ENCODE peak calls at places on chromosomes 6 and 20, in eight cellular contexts. E is fibroblast of mammary gland; S is AG09319; D is CD4-positive, alpha-beta T cell; V is tibial nerve; L is nephron progenitor cell; C is right atrium auricular region; P is pancreas. U is an unnamed sample.
A peak's percentile ranks its signal among the peaks of the same experiment; 100 is the strongest.

GRCh38 chr6:7998103-7998725 is 66.0 kb downstream of the BLOC1S5 start:
- DNase-seq in E (peak; percentile 86), S (no peak), D (no peak), V (no peak), L (no peak), C (no peak), P (no peak), U (no peak)

GRCh38 chr20:45405566-45406259 is 2.4 kb upstream of the DBNDD2 start:
- DNase-seq in E (no peak), S (no peak), D (no peak), V (no peak), L (peak; percentile 50), C (no peak), P (peak; percentile 49), U (peak; percentile 45)

GRCh38 chr6:107666084-107666981 is 157.8 kb downstream of the SCML4 start:
- DNase-seq in E (peak; percentile 61), S (no peak), D (no peak), V (no peak), L (peak; percentile 46), C (no peak), P (no peak), U (no peak)

GRCh38 chr6:90350689-90351554 is 54.3 kb upstream of the BACH2 start:
- DNase-seq in E (no peak), S (no peak), D (peak; percentile 28), V (peak; percentile 32), L (no peak), C (no peak), P (no peak), U (no peak)

GRCh38 chr6:31634131-31634530 is 13.6 kb downstream of the PRRC2A start:
- DNase-seq in E (peak; percentile 72), S (no peak), D (no peak), V (no peak), L (no peak), C (no peak), P (no peak), U (no peak)

GRCh38 chr6:53059648-53060589 is 5.3 kb upstream of the FBXO9 start:
- DNase-seq in E (no peak), S (no peak), D (no peak), V (no peak), L (no peak), C (no peak), P (no peak), U (no peak)

GRCh38 chr6:117352466-117353081 is 73.2 kb downstream of the ROS1 start:
- DNase-seq in E (peak; percentile 43), S (no peak), D (no peak), V (no peak), L (no peak), C (no peak), P (no peak), U (no peak)

GRCh38 chr6:167404385-167405049 is 79.6 kb downstream of the TTLL2 start:
- DNase-seq in E (no peak), S (no peak), D (no peak), V (no peak), L (no peak), C (no peak), P (no peak), U (no peak)

GRCh38 chr20:46905364-46906125 is 10.9 kb downstream of the EYA2 start:
- DNase-seq in E (peak; percentile 7), S (no peak), D (no peak), V (peak; percentile 54), L (no peak), C (peak; percentile 77), P (no peak), U (no peak)

GRCh38 chr20:19816386-19816785 is 58.3 kb downstream of the RIN2 start:
- DNase-seq in E (no peak), S (no peak), D (no peak), V (no peak), L (no peak), C (no peak), P (no peak), U (no peak)

GRCh38 chr6:22147983-22148797 is 148.6 kb downstream of the PRL start:
- DNase-seq in E (peak; percentile 62), S (peak; percentile 62), D (no peak), V (no peak), L (peak; percentile 15), C (no peak), P (no peak), U (no peak)

GRCh38 chr6:133286765-133287164 is 45.6 kb downstream of the EYA4 start:
- DNase-seq in E (peak; percentile 28), S (no peak), D (no peak), V (no peak), L (no peak), C (no peak), P (no peak), U (peak; percentile 18)

GRCh38 chr6:130681028-130681427 is 146.2 kb upstream of the SMLR1 start:
- DNase-seq in E (peak; percentile 86), S (peak; percentile 43), D (no peak), V (no peak), L (no peak), C (no peak), P (no peak), U (no peak)

GRCh38 chr20:53800883-53801604 is 207.4 kb upstream of the ZNF217 start:
- DNase-seq in E (no peak), S (no peak), D (no peak), V (no peak), L (no peak), C (no peak), P (no peak), U (no peak)

GRCh38 chr6:134020071-134020470 is 32.4 kb downstream of the SLC2A12 start:
- DNase-seq in E (no peak), S (no peak), D (no peak), V (no peak), L (no peak), C (no peak), P (no peak), U (no peak)

GRCh38 chr6:21522773-21523490 is 70.6 kb upstream of the SOX4 start:
- DNase-seq in E (no peak), S (no peak), D (no peak), V (no peak), L (peak; percentile 23), C (no peak), P (no peak), U (no peak)

GRCh38 chr6:93571341-93571740 is 152.0 kb upstream of the EPHA7 start:
- DNase-seq in E (no peak), S (no peak), D (no peak), V (no peak), L (no peak), C (no peak), P (no peak), U (no peak)

GRCh38 chr6:17233531-17233930 is 47.6 kb upstream of the RBM24 start:
- DNase-seq in E (peak; percentile 57), S (no peak), D (no peak), V (no peak), L (no peak), C (no peak), P (no peak), U (no peak)

GRCh38 chr6:41577865-41578713 is 31.9 kb downstream of the FOXP4 start:
- DNase-seq in E (peak; percentile 51), S (no peak), D (no peak), V (no peak), L (peak; percentile 62), C (no peak), P (peak; percentile 61), U (no peak)

GRCh38 chr6:15690451-15690961 is 27.7 kb upstream of the DTNBP1 start:
- DNase-seq in E (no peak), S (no peak), D (no peak), V (no peak), L (no peak), C (no peak), P (no peak), U (no peak)

GRCh38 chr20:25136643-25137559 is 55.0 kb upstream of the VSX1 start:
- DNase-seq in E (peak; percentile 91), S (peak; percentile 77), D (no peak), V (peak; percentile 36), L (no peak), C (peak; percentile 82), P (peak; percentile 70), U (no peak)

GRCh38 chr6:165925474-165926156 is 242.0 kb downstream of the TBXT start:
- DNase-seq in E (no peak), S (no peak), D (no peak), V (no peak), L (no peak), C (no peak), P (no peak), U (no peak)

GRCh38 chr6:111013144-111013905 is 31.5 kb downstream of the RPF2 start:
- DNase-seq in E (no peak), S (no peak), D (no peak), V (no peak), L (no peak), C (no peak), P (no peak), U (no peak)

GRCh38 chr20:11098888-11099287 is 425.1 kb upstream of the JAG1 start:
- DNase-seq in E (no peak), S (no peak), D (no peak), V (no peak), L (no peak), C (no peak), P (no peak), U (no peak)
- TF ChIP-seq CTCF in E (peak; percentile 24), S (no peak), D (no peak), V (no peak), L (no peak), C (no peak), P (no peak), U (no peak)

GRCh38 chr20:33059136-33059535 is 5.4 kb downstream of the BPIFB3 start:
- DNase-seq in E (no peak), S (no peak), D (no peak), V (no peak), L (no peak), C (no peak), P (no peak), U (no peak)
- TF ChIP-seq CTCF in E (no peak), S (no peak), D (no peak), V (no peak), L (no peak), C (no peak), P (no peak), U (no peak)

DNA sequence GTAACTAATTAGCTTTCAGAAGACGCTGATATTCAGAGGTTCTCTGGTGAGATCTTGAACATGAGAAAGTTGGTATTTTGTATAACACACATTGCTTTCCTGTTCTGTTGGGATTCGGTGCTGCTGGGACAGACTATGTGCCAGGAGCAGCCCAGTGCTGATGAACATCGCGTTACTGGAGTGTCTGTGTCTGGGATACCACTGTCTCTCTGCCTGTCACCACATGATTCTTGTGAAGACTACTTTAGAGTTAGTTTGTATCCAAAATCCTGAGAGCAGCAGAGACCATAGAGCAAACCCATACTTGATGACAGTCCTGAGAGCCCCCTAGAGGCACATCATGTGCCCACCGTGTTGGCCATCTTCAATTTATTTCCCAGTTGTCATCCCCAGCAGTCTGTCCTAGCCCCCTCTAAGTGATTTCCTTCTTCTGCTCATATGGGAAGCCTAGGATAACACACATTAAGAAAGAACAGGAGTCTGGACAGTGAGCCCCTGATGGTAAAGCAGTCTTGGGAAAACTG is 41.8 kb upstream of the TINAG start:
- DNase-seq in E (no peak), S (no peak), D (no peak), V (no peak), L (no peak), C (no peak), P (no peak), U (no peak)
- TF ChIP-seq CTCF in E (no peak), S (no peak), D (no peak), V (no peak), L (no peak), C (no peak), P (no peak), U (no peak)

DNA sequence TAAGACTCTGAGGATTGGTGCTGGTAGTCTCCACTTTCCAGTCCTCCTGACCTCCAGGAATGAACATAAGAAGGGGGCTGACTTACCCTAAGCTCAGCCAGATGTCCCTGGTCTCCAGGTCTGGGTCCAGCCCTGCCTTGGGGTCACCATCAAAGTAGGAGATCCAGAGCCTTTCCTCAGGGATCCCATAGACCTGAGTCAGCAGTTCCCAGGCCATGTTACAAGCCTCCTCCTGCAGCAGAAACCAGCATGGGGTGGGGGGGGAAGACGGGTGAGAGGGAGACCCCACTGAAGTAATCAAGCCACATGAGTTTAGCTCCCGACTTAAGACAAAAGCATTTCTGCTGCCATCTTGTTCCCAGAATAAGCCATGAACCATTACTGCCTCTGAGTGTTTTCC is 1.8 kb downstream of the AARS2 start:
- DNase-seq in E (no peak), S (no peak), D (no peak), V (no peak), L (no peak), C (no peak), P (no peak), U (no peak)
- TF ChIP-seq CTCF in E (no peak), S (no peak), D (no peak), V (no peak), L (no peak), C (no peak), P (no peak), U (no peak)

U was measured in GM13976.